ENCODE peak calls at places on chromosome 4, in seven cellular contexts. J is GM23338, C is left lung, K is HCT116, P is lower lobe of right lung, E is H9, L is uterus. N is an unnamed sample.
A peak's percentile ranks its signal among the peaks of the same experiment; 100 is the strongest.

GRCh38 chr4:77861500-77861899 is 1.1 kb upstream of the MRPL1 start:
- DNase-seq in J (peak; percentile 15), P (no peak), E (no peak), C (no peak), K (no peak), L (no peak), N (no peak)

GRCh38 chr4:4387531-4388311 is 819 bp downstream of the NSG1 start:
- DNase-seq in E (no peak), P (no peak), K (no peak), L (no peak), J (peak; percentile 58), C (no peak), N (no peak)

GRCh38 chr4:145723336-145723735 is 43.4 kb downstream of the C4orf51 start:
- DNase-seq in J (no peak), E (no peak), C (no peak), P (no peak), K (no peak), L (no peak), N (no peak)

GRCh38 chr4:25970241-25970675 is 56.2 kb downstream of the SMIM20 start:
- DNase-seq in J (no peak), C (peak; percentile 45), E (no peak), L (no peak), P (peak; percentile 52), K (no peak), N (peak; percentile 29)

GRCh38 chr4:24770111-24770584 is 25.2 kb upstream of the SOD3 start:
- DNase-seq in P (no peak), E (no peak), L (no peak), C (no peak), J (no peak), K (peak; percentile 33), N (no peak)

GRCh38 chr4:184503869-184504300 is 29.5 kb upstream of the IRF2 start:
- DNase-seq in K (no peak), J (no peak), P (no peak), E (no peak), L (no peak), C (no peak), N (no peak)

GRCh38 chr4:101782546-101782945 is 8.0 kb upstream of the BANK1 start:
- DNase-seq in P (no peak), E (no peak), C (no peak), K (no peak), L (no peak), J (no peak), N (no peak)

GRCh38 chr4:101708640-101709039 is 81.9 kb upstream of the BANK1 start:
- DNase-seq in J (no peak), P (no peak), E (no peak), L (no peak), C (no peak), K (no peak), N (no peak)

GRCh38 chr4:100962698-100963097 is 384.6 kb downstream of the PPP3CA start:
- DNase-seq in L (no peak), P (no peak), J (no peak), C (no peak), K (no peak), E (no peak), N (no peak)

GRCh38 chr4:155809835-155810234 is 51.0 kb downstream of the GUCY1B1 start:
- DNase-seq in C (no peak), J (peak; percentile 91), P (no peak), E (no peak), K (peak; percentile 85), L (no peak), N (no peak)

GRCh38 chr4:138686078-138686477 is 329.5 kb upstream of the NOCT start:
- DNase-seq in L (no peak), J (no peak), P (no peak), C (no peak), K (no peak), E (no peak), N (no peak)

GRCh38 chr4:4720671-4721070 is 138.8 kb upstream of the MSX1 start:
- DNase-seq in C (no peak), P (no peak), K (no peak), J (no peak), E (no peak), L (no peak), N (no peak)

GRCh38 chr4:114012749-114013148 is 33.3 kb upstream of the ARSJ start:
- DNase-seq in J (no peak), K (no peak), C (no peak), E (no peak), P (no peak), L (no peak), N (no peak)

GRCh38 chr4:8502371-8502770 is 61.8 kb downstream of the TRMT44 start:
- DNase-seq in L (no peak), P (no peak), J (no peak), C (no peak), E (no peak), K (no peak), N (no peak)

GRCh38 chr4:99800332-99801004 is 16.2 kb upstream of the DAPP1 start:
- DNase-seq in K (no peak), J (no peak), P (no peak), C (no peak), L (no peak), E (no peak), N (no peak)

GRCh38 chr4:39528056-39528465 is 822 bp upstream of the UGDH start:
- DNase-seq in E (no peak), P (no peak), J (no peak), C (peak; percentile 82), L (peak; percentile 83), K (no peak), N (no peak)

GRCh38 chr4:57063518-57063917 is 46.7 kb downstream of the IGFBP7 start:
- DNase-seq in L (no peak), K (no peak), E (no peak), J (no peak), P (no peak), C (no peak), N (no peak)

GRCh38 chr4:57064811-57065711 is 45.1 kb downstream of the IGFBP7 start:
- DNase-seq in L (peak; percentile 70), C (peak; percentile 51), E (no peak), P (no peak), K (no peak), J (no peak), N (no peak)

GRCh38 chr4:57059890-57060716 is 50.1 kb downstream of the IGFBP7 start:
- DNase-seq in L (no peak), P (no peak), K (no peak), C (no peak), J (no peak), E (no peak), N (no peak)

GRCh38 chr4:57064120-57064519 is 46.1 kb downstream of the IGFBP7 start:
- DNase-seq in K (no peak), C (no peak), E (no peak), P (no peak), J (no peak), L (no peak), N (no peak)

GRCh38 chr4:57061395-57061794 is 48.8 kb downstream of the IGFBP7 start:
- DNase-seq in J (no peak), L (no peak), K (no peak), E (no peak), P (no peak), C (no peak), N (no peak)
- H3K4me1 ChIP-seq in J (no peaks in the 10 kb centered on the region), L (no peaks in the 10 kb centered on the region), K (no peaks in the 10 kb centered on the region), E (no peaks in the 10 kb centered on the region), P (peaks cover 41% of the 10 kb centered on the region), C (no peaks in the 10 kb centered on the region), N (peaks cover 7% of the 10 kb centered on the region)

GRCh38 chr4:147816382-147817254 is 84.7 kb downstream of the ARHGAP10 start:
- DNase-seq in K (no peak), J (no peak), P (no peak), L (no peak), E (no peak), C (no peak), N (no peak)
- H3K4me1 ChIP-seq in K (peaks cover 8% of the 10 kb centered on the region), J (no peaks in the 10 kb centered on the region), P (peaks cover 62% of the 10 kb centered on the region), L (no peaks in the 10 kb centered on the region), E (no peaks in the 10 kb centered on the region), C (peaks cover 28% of the 10 kb centered on the region), N (peaks cover 24% of the 10 kb centered on the region)

GRCh38 chr4:143358419-143358818 is 21.7 kb downstream of the GAB1 start:
- DNase-seq in P (no peak), C (no peak), L (no peak), J (no peak), K (no peak), E (no peak), N (no peak)
- H3K4me1 ChIP-seq in P (peaks cover 90% of the 10 kb centered on the region), C (peaks cover 74% of the 10 kb centered on the region), L (peaks cover 25% of the 10 kb centered on the region), J (peaks cover 78% of the 10 kb centered on the region), K (no peaks in the 10 kb centered on the region), E (peaks cover 8% of the 10 kb centered on the region), N (peaks cover 61% of the 10 kb centered on the region)

GRCh38 chr4:154010377-154010776 is 221.5 kb upstream of the SFRP2 start:
- DNase-seq in K (no peak), P (no peak), C (no peak), J (no peak), E (no peak), L (peak; percentile 82), N (no peak)
- H3K4me1 ChIP-seq in K (no peaks in the 10 kb centered on the region), P (no peaks in the 10 kb centered on the region), C (no peaks in the 10 kb centered on the region), J (no peaks in the 10 kb centered on the region), E (no peaks in the 10 kb centered on the region), L (no peaks in the 10 kb centered on the region), N (no peaks in the 10 kb centered on the region)

GRCh38 chr4:54063224-54063623 is 1.2 kb downstream of the CHIC2 start:
- DNase-seq in P (no peak), E (no peak), L (no peak), K (no peak), C (no peak), J (no peak), N (no peak)
- H3K4me1 ChIP-seq in P (peaks cover 64% of the 10 kb centered on the region), E (no peaks in the 10 kb centered on the region), L (no peaks in the 10 kb centered on the region), K (peaks cover 13% of the 10 kb centered on the region), C (peaks cover 58% of the 10 kb centered on the region), J (peaks cover 31% of the 10 kb centered on the region), N (peaks cover 20% of the 10 kb centered on the region)